ENCODE peak calls at places on chromosomes 1 and 21, in seven cellular contexts. Q is PC-3, C is endodermal cell, V is cardiac muscle cell, T is uterus, L is H1, U is PC-9. Y is an unnamed sample.

GRCh38 chr1:70887936-70888335 is 159.7 kb downstream of the PTGER3 start:
- DNase-seq in L (no peak), Q (no peak), T (peak), V (no peak), U (no peak), C (no peak), Y (no peak)

GRCh38 chr21:26966978-26967913 is at the start of gene ADAMTS5:
- DNase-seq in V (peak), T (peak), U (no peak), C (peak), Q (peak), L (peak), Y (peak)

GRCh38 chr1:54934869-54935268 is 45.6 kb upstream of the TMEM61 start:
- DNase-seq in Q (peak), L (no peak), C (no peak), V (peak), T (no peak), U (peak), Y (peak)

GRCh38 chr1:209150114-209150513 is 433.4 kb upstream of the CAMK1G start:
- DNase-seq in U (no peak), C (peak), L (no peak), V (peak), T (no peak), Q (peak), Y (peak)

GRCh38 chr1:8169364-8170058 is 143.4 kb upstream of the ERRFI1 start:
- DNase-seq in U (peak), V (peak), C (no peak), L (no peak), Q (peak), T (peak), Y (peak)

GRCh38 chr1:47778280-47778679 is 218.9 kb downstream of the TRABD2B start:
- DNase-seq in Q (no peak), L (no peak), V (no peak), U (no peak), C (no peak), T (no peak), Y (no peak)

GRCh38 chr1:165562576-165562975 is 18.8 kb downstream of the LRRC52 start:
- DNase-seq in U (no peak), V (no peak), L (no peak), Q (peak), T (no peak), C (no peak), Y (no peak)

GRCh38 chr21:26124421-26124833 is 46.1 kb downstream of the APP start:
- DNase-seq in Q (no peak), T (no peak), L (no peak), C (no peak), V (peak), U (peak), Y (peak)

GRCh38 chr1:38436749-38437148 is 390.2 kb upstream of the POU3F1 start:
- DNase-seq in Q (no peak), C (no peak), L (no peak), V (no peak), U (no peak), T (no peak), Y (no peak)

GRCh38 chr1:117672756-117673155 is 66.9 kb downstream of the TENT5C start:
- DNase-seq in C (no peak), T (no peak), Q (no peak), U (no peak), V (no peak), L (no peak), Y (no peak)

GRCh38 chr1:67338642-67339041 is 31.0 kb downstream of the IL12RB2 start:
- DNase-seq in V (no peak), T (no peak), C (no peak), U (no peak), Q (no peak), L (no peak), Y (no peak)

GRCh38 chr21:39451332-39452206 is at the start of gene SH3BGR:
- DNase-seq in U (no peak), L (peak), T (peak), V (peak), C (peak), Q (peak), Y (no peak)

GRCh38 chr1:62198781-62199125 is 4.1 kb downstream of the L1TD1 start:
- DNase-seq in V (peak), L (no peak), C (peak), T (no peak), Q (no peak), U (no peak), Y (no peak)

GRCh38 chr1:9676815-9677393 is 25.4 kb downstream of the PIK3CD start:
- DNase-seq in T (no peak), C (peak), V (no peak), L (no peak), Q (no peak), U (no peak), Y (peak)

GRCh38 chr1:109277434-109278204 is 5.3 kb downstream of the PSRC1 start:
- DNase-seq in T (peak), C (peak), V (peak), Q (peak), U (peak), L (peak), Y (peak)

GRCh38 chr1:42845866-42846256 is 552 bp upstream of the ZNF691 start:
- DNase-seq in T (no peak), Q (no peak), U (no peak), L (no peak), C (no peak), V (no peak), Y (no peak)

GRCh38 chr1:203131548-203132200 is 4.1 kb downstream of the ADORA1 start:
- DNase-seq in C (peak), T (no peak), Q (no peak), L (no peak), V (no peak), U (no peak), Y (no peak)

GRCh38 chr1:155093938-155094621 is 15.4 kb downstream of the EFNA3 start:
- DNase-seq in U (peak), Q (peak), T (peak), C (peak), V (peak), L (peak), Y (no peak)

GRCh38 chr1:37574834-37575479 is 18.2 kb downstream of the DNALI1 start:
- DNase-seq in L (no peak), U (no peak), V (peak), T (no peak), Q (peak), C (no peak), Y (peak)

GRCh38 chr1:94440088-94440487 is 21.9 kb downstream of the ABCD3 start:
- DNase-seq in T (no peak), C (no peak), Q (no peak), V (no peak), L (no peak), U (no peak), Y (no peak)
- TF ChIP-seq CTCF in T (no peak), C (peak), Q (peak), V (peak), L (no peak), U (no peak), Y (no peak)

DNA sequence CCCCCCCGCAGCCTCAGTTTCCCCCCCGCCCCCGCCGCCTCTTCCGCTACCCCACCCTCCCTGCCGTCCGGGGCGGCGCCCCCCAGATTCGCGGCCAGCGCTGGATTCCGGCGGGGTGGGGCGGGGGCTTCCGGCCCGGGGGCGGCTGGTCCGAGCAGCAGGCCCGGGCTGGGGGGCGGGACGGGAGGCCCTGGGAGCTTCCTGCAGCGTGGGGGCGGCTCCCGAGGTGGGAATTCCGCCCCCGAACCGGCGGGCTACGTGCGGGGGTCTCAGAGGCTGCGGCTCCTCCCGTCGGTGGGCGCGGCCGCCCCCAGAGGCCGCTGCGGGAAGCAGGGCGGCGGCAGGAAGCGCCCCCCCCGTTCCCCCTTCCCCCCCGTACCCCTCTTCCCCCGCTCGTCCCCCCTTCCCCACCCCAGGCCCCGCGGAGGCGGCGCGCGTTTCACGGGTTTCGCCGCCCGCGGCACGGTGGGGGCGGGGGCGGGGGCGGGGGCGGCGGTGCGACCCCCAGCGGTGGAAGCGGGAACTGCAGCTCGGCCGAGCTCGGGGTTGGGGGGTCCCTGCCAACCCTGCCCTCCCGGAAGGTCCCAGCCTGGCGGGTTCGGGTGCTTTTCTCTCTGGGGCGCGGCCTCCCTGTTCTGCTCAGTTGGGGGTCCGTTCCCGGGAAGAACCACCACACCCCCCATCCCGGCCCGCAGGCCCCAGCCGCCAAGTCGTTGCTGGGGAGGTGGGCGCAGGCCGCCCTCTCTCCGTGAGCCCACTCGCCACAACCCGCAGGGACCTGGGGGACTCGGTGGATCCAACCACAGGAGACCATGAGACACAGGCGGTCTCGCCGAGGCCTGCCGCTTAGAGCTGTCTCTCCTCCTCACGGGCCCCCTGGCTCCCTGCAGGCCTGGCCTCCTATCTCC is 76.3 kb downstream of the MORN1 start:
- DNase-seq in L (peak), Q (peak), T (peak), V (peak), C (peak), U (no peak), Y (no peak)
- H3K27ac ChIP-seq in L (peak), Q (no peak), T (peak), V (peak), C (peak), U (no peak), Y (peak)

GRCh38 chr1:206116191-206116872 is 856 bp downstream of the AVPR1B start:
- DNase-seq in C (no peak), L (peak), V (no peak), T (no peak), Q (no peak), U (no peak), Y (no peak)

GRCh38 chr1:206115791-206116190 is 1.4 kb downstream of the AVPR1B start:
- DNase-seq in L (peak), T (no peak), U (no peak), C (no peak), V (no peak), Q (no peak), Y (no peak)

GRCh38 chr1:206114692-206115430 is 2.3 kb downstream of the AVPR1B start:
- DNase-seq in Q (no peak), T (no peak), U (no peak), C (no peak), V (peak), L (peak), Y (no peak)

GRCh38 chr1:206116873-206117150 is 376 bp downstream of the AVPR1B start:
- DNase-seq in V (no peak), L (no peak), Q (no peak), C (no peak), T (no peak), U (no peak), Y (no peak)

GRCh38 chr1:206117151-206117948 is at the start of gene AVPR1B:
- DNase-seq in Q (peak), L (peak), V (peak), T (peak), C (peak), U (no peak), Y (peak)
- TF ChIP-seq CTCF in Q (peak), L (peak), V (no peak), T (no peak), C (peak), U (no peak), Y (no peak)

DNA sequence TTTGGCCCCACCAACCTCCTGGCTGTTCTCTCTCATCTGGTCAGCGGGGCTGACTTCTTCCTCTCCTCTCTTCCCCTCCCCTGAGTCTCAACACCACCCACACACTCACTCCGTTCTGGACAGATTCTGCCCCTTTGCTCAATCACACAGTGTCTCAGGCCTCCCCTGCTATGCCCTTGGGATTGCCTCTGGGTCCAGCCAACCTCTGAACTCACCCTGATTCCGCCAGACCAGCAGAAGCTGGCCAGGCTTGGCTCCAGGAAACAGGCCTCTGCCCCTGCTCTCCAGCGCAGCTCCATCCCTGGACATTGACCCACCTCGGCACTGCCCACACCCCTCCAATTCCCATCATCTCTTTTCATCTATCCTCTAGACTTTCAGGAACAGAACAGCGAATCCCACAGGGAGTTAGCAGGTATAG is 22.1 kb downstream of the AHDC1 start:
- DNase-seq in L (no peak), T (peak), V (peak), U (no peak), C (no peak), Q (no peak), Y (no peak)
- H3K27ac ChIP-seq in L (no peak), T (peak), V (peak), U (no peak), C (peak), Q (no peak), Y (no peak)

Y was measured in brain microvascular endothelial cell.